ENCODE peak calls at places on chromosomes 3 and 15, in seven cellular contexts. B is stimulated activated naive B cell treated with anti-CD40 and anti-IgM and Interleukin-4, amounts not matched to agents 10 μg/mL and 1 μg/mL and 100 μg/mL, for 72 hours; F is stimulated activated CD8-positive, alpha-beta memory T cell treated with anti-CD3 and anti-CD28 coated beads, Interleukin-15, amount 100 ng/mL, for 4 hours; H is activated CD4-positive, alpha-beta T cell treated with anti-CD3 and anti-CD28 coated beads, Interleukin-2, amount 50 U/mL, for 24 hours; S is endothelial cell; V is adipocyte; D is brain microvascular endothelial cell. U is an unnamed sample.

GRCh38 chr3:15933439-15934144 is 135.8 kb upstream of the ANKRD28 start:
- DNase-seq in F (no peak), D (no peak), S (no peak), B (no peak), H (no peak), V (peak; percentile 46), U (peak; percentile 46)

GRCh38 chr3:140244893-140245292 is 309.9 kb downstream of the CLSTN2 start:
- DNase-seq in H (no peak), D (no peak), F (no peak), S (no peak), B (no peak), V (peak; percentile 40), U (peak; percentile 6)

GRCh38 chr3:196360586-196360985 is 22.4 kb upstream of the TM4SF19 start:
- DNase-seq in D (no peak), B (no peak), V (no peak), F (no peak), S (no peak), H (no peak), U (peak; percentile 5)

GRCh38 chr3:46024131-46024530 is 3.2 kb downstream of the XCR1 start:
- DNase-seq in V (no peak), F (no peak), H (no peak), B (no peak), S (no peak), D (no peak), U (peak; percentile 21)

GRCh38 chr3:144744473-144744872 is 772.9 kb downstream of the DIPK2A start:
- DNase-seq in S (no peak), D (no peak), H (no peak), B (no peak), F (no peak), V (no peak), U (no peak)

GRCh38 chr3:52291508-52292181 is 4.0 kb downstream of the GLYCTK start:
- DNase-seq in B (peak; percentile 47), F (peak; percentile 15), D (no peak), H (no peak), V (peak; percentile 56), S (peak; percentile 56), U (no peak)

GRCh38 chr15:74525946-74526345 is 15.1 kb upstream of the ARID3B start:
- DNase-seq in B (no peak), D (no peak), S (no peak), H (no peak), V (no peak), F (no peak), U (peak; percentile 44)

GRCh38 chr15:78880828-78881227 is 8.1 kb downstream of the MORF4L1 start:
- DNase-seq in S (no peak), V (peak; percentile 48), H (no peak), D (no peak), B (no peak), F (no peak), U (peak; percentile 75)

GRCh38 chr15:68312701-68313204 is 35.2 kb downstream of the FEM1B start:
- DNase-seq in D (peak; percentile 79), V (peak; percentile 38), B (no peak), H (no peak), S (no peak), F (no peak), U (no peak)

GRCh38 chr3:195059471-195060216 is 211.3 kb downstream of the XXYLT1 start:
- DNase-seq in B (no peak), S (no peak), F (no peak), D (no peak), V (no peak), H (no peak), U (no peak)

GRCh38 chr3:47017504-47018268 is 38.2 kb downstream of the NBEAL2 start:
- DNase-seq in V (no peak), H (no peak), S (no peak), F (no peak), D (peak; percentile 16), B (no peak), U (peak; percentile 53)

GRCh38 chr3:49799761-49800160 is at the start of gene CDHR4:
- DNase-seq in S (no peak), H (no peak), D (peak; percentile 73), B (no peak), F (no peak), V (peak; percentile 80), U (peak; percentile 85)

GRCh38 chr3:159804726-159805410 is 183.8 kb upstream of the IL12A start:
- DNase-seq in S (peak; percentile 65), F (no peak), H (no peak), D (peak; percentile 87), B (peak; percentile 40), V (peak; percentile 94), U (peak; percentile 86)

GRCh38 chr3:141294848-141295247 is 63.2 kb downstream of the PXYLP1 start:
- DNase-seq in S (no peak), D (peak; percentile 92), H (no peak), V (peak; percentile 56), F (no peak), B (no peak), U (peak; percentile 57)

GRCh38 chr15:89870688-89871288 is 23.0 kb downstream of the AP3S2 start:
- DNase-seq in F (no peak), D (no peak), S (no peak), V (no peak), B (no peak), H (no peak), U (no peak)